ENCODE peak calls at places on chromosomes 6 and 20, in six cellular contexts. One of them, this sample, is unnamed.

GRCh38 chr6:30357678-30358339 is 12.9 kb downstream of the RPP21 start:
- DNase-seq in fibroblast of pulmonary artery: peak; percentile 89
- DNase-seq in stimulated activated CD4-positive, alpha-beta T cell treated with anti-CD3 and anti-CD28 coated beads, Interleukin-12 subunit alpha, Interleukin-12 subunit beta, amount 100 ng/mL, for 48 hours: peak; percentile 19
- DNase-seq in AG09309: peak; percentile 37
- DNase-seq in AG08395: peak; percentile 77
- DNase-seq in activated CD8-positive, alpha-beta memory T cell treated with anti-CD3 and anti-CD28 coated beads, Interleukin-2, amount 10 ng/mL, durations not matched to agents 7 days and 5 days: peak; percentile 62
- DNase-seq in this sample: peak; percentile 84

GRCh38 chr20:25479638-25480037 is 72.2 kb downstream of the GINS1 start:
- DNase-seq in fibroblast of pulmonary artery: no peak
- DNase-seq in stimulated activated CD4-positive, alpha-beta T cell treated with anti-CD3 and anti-CD28 coated beads, Interleukin-12 subunit alpha, Interleukin-12 subunit beta, amount 100 ng/mL, for 48 hours: no peak
- DNase-seq in AG09309: no peak
- DNase-seq in AG08395: no peak
- DNase-seq in activated CD8-positive, alpha-beta memory T cell treated with anti-CD3 and anti-CD28 coated beads, Interleukin-2, amount 10 ng/mL, durations not matched to agents 7 days and 5 days: no peak
- DNase-seq in this sample: no peak

GRCh38 chr6:133807531-133807930 is 81.4 kb upstream of the TCF21 start:
- DNase-seq in fibroblast of pulmonary artery: peak; percentile 73
- DNase-seq in stimulated activated CD4-positive, alpha-beta T cell treated with anti-CD3 and anti-CD28 coated beads, Interleukin-12 subunit alpha, Interleukin-12 subunit beta, amount 100 ng/mL, for 48 hours: no peak
- DNase-seq in AG09309: no peak
- DNase-seq in AG08395: no peak
- DNase-seq in activated CD8-positive, alpha-beta memory T cell treated with anti-CD3 and anti-CD28 coated beads, Interleukin-2, amount 10 ng/mL, durations not matched to agents 7 days and 5 days: no peak
- DNase-seq in this sample: no peak

GRCh38 chr6:33827546-33828451 is 24.0 kb upstream of the MLN start:
- DNase-seq in fibroblast of pulmonary artery: no peak
- DNase-seq in stimulated activated CD4-positive, alpha-beta T cell treated with anti-CD3 and anti-CD28 coated beads, Interleukin-12 subunit alpha, Interleukin-12 subunit beta, amount 100 ng/mL, for 48 hours: no peak
- DNase-seq in AG09309: no peak
- DNase-seq in AG08395: no peak
- DNase-seq in activated CD8-positive, alpha-beta memory T cell treated with anti-CD3 and anti-CD28 coated beads, Interleukin-2, amount 10 ng/mL, durations not matched to agents 7 days and 5 days: no peak
- DNase-seq in this sample: peak; percentile 13

GRCh38 chr6:135722679-135723078 is 128.8 kb upstream of the PDE7B start:
- DNase-seq in fibroblast of pulmonary artery: peak; percentile 67
- DNase-seq in stimulated activated CD4-positive, alpha-beta T cell treated with anti-CD3 and anti-CD28 coated beads, Interleukin-12 subunit alpha, Interleukin-12 subunit beta, amount 100 ng/mL, for 48 hours: no peak
- DNase-seq in AG09309: peak; percentile 52
- DNase-seq in AG08395: peak; percentile 76
- DNase-seq in activated CD8-positive, alpha-beta memory T cell treated with anti-CD3 and anti-CD28 coated beads, Interleukin-2, amount 10 ng/mL, durations not matched to agents 7 days and 5 days: no peak
- DNase-seq in this sample: peak; percentile 97

GRCh38 chr6:7513534-7513933 is 27.9 kb upstream of the DSP start:
- DNase-seq in fibroblast of pulmonary artery: no peak
- DNase-seq in stimulated activated CD4-positive, alpha-beta T cell treated with anti-CD3 and anti-CD28 coated beads, Interleukin-12 subunit alpha, Interleukin-12 subunit beta, amount 100 ng/mL, for 48 hours: no peak
- DNase-seq in AG09309: no peak
- DNase-seq in AG08395: no peak
- DNase-seq in activated CD8-positive, alpha-beta memory T cell treated with anti-CD3 and anti-CD28 coated beads, Interleukin-2, amount 10 ng/mL, durations not matched to agents 7 days and 5 days: no peak
- DNase-seq in this sample: no peak

GRCh38 chr6:66568271-66568670 is 861.2 kb upstream of the EYS start:
- DNase-seq in fibroblast of pulmonary artery: peak; percentile 1
- DNase-seq in stimulated activated CD4-positive, alpha-beta T cell treated with anti-CD3 and anti-CD28 coated beads, Interleukin-12 subunit alpha, Interleukin-12 subunit beta, amount 100 ng/mL, for 48 hours: no peak
- DNase-seq in AG09309: no peak
- DNase-seq in AG08395: no peak
- DNase-seq in activated CD8-positive, alpha-beta memory T cell treated with anti-CD3 and anti-CD28 coated beads, Interleukin-2, amount 10 ng/mL, durations not matched to agents 7 days and 5 days: no peak
- DNase-seq in this sample: no peak

GRCh38 chr6:40983752-40984151 is 55.3 kb downstream of the UNC5CL start:
- DNase-seq in fibroblast of pulmonary artery: no peak
- DNase-seq in stimulated activated CD4-positive, alpha-beta T cell treated with anti-CD3 and anti-CD28 coated beads, Interleukin-12 subunit alpha, Interleukin-12 subunit beta, amount 100 ng/mL, for 48 hours: no peak
- DNase-seq in AG09309: no peak
- DNase-seq in AG08395: no peak
- DNase-seq in activated CD8-positive, alpha-beta memory T cell treated with anti-CD3 and anti-CD28 coated beads, Interleukin-2, amount 10 ng/mL, durations not matched to agents 7 days and 5 days: no peak
- DNase-seq in this sample: no peak

GRCh38 chr20:48482790-48483189 is 345.0 kb downstream of the PREX1 start:
- DNase-seq in fibroblast of pulmonary artery: no peak
- DNase-seq in stimulated activated CD4-positive, alpha-beta T cell treated with anti-CD3 and anti-CD28 coated beads, Interleukin-12 subunit alpha, Interleukin-12 subunit beta, amount 100 ng/mL, for 48 hours: no peak
- DNase-seq in AG09309: no peak
- DNase-seq in AG08395: no peak
- DNase-seq in activated CD8-positive, alpha-beta memory T cell treated with anti-CD3 and anti-CD28 coated beads, Interleukin-2, amount 10 ng/mL, durations not matched to agents 7 days and 5 days: no peak
- DNase-seq in this sample: no peak

GRCh38 chr6:156976144-156977088 is 199.2 kb downstream of the ARID1B start:
- DNase-seq in fibroblast of pulmonary artery: no peak
- DNase-seq in stimulated activated CD4-positive, alpha-beta T cell treated with anti-CD3 and anti-CD28 coated beads, Interleukin-12 subunit alpha, Interleukin-12 subunit beta, amount 100 ng/mL, for 48 hours: no peak
- DNase-seq in AG09309: no peak
- DNase-seq in AG08395: no peak
- DNase-seq in activated CD8-positive, alpha-beta memory T cell treated with anti-CD3 and anti-CD28 coated beads, Interleukin-2, amount 10 ng/mL, durations not matched to agents 7 days and 5 days: no peak
- DNase-seq in this sample: peak; percentile 63

GRCh38 chr6:142045380-142046270 is 87.1 kb upstream of the GJE1 start:
- DNase-seq in fibroblast of pulmonary artery: peak; percentile 72
- DNase-seq in stimulated activated CD4-positive, alpha-beta T cell treated with anti-CD3 and anti-CD28 coated beads, Interleukin-12 subunit alpha, Interleukin-12 subunit beta, amount 100 ng/mL, for 48 hours: no peak
- DNase-seq in AG09309: peak; percentile 51
- DNase-seq in AG08395: peak; percentile 48
- DNase-seq in activated CD8-positive, alpha-beta memory T cell treated with anti-CD3 and anti-CD28 coated beads, Interleukin-2, amount 10 ng/mL, durations not matched to agents 7 days and 5 days: no peak
- DNase-seq in this sample: peak; percentile 76

GRCh38 chr20:19566226-19566960 is 191.7 kb upstream of the RIN2 start:
- DNase-seq in fibroblast of pulmonary artery: peak; percentile 21
- DNase-seq in stimulated activated CD4-positive, alpha-beta T cell treated with anti-CD3 and anti-CD28 coated beads, Interleukin-12 subunit alpha, Interleukin-12 subunit beta, amount 100 ng/mL, for 48 hours: no peak
- DNase-seq in AG09309: peak; percentile 32
- DNase-seq in AG08395: peak; percentile 18
- DNase-seq in activated CD8-positive, alpha-beta memory T cell treated with anti-CD3 and anti-CD28 coated beads, Interleukin-2, amount 10 ng/mL, durations not matched to agents 7 days and 5 days: no peak
- DNase-seq in this sample: no peak

GRCh38 chr6:118812972-118813371 is 81.0 kb upstream of the ASF1A start:
- DNase-seq in fibroblast of pulmonary artery: no peak
- DNase-seq in stimulated activated CD4-positive, alpha-beta T cell treated with anti-CD3 and anti-CD28 coated beads, Interleukin-12 subunit alpha, Interleukin-12 subunit beta, amount 100 ng/mL, for 48 hours: no peak
- DNase-seq in AG09309: no peak
- DNase-seq in AG08395: no peak
- DNase-seq in activated CD8-positive, alpha-beta memory T cell treated with anti-CD3 and anti-CD28 coated beads, Interleukin-2, amount 10 ng/mL, durations not matched to agents 7 days and 5 days: no peak
- DNase-seq in this sample: peak; percentile 52

GRCh38 chr6:18465410-18466154 is 78.4 kb downstream of the RNF144B start:
- DNase-seq in fibroblast of pulmonary artery: no peak
- DNase-seq in stimulated activated CD4-positive, alpha-beta T cell treated with anti-CD3 and anti-CD28 coated beads, Interleukin-12 subunit alpha, Interleukin-12 subunit beta, amount 100 ng/mL, for 48 hours: no peak
- DNase-seq in AG09309: no peak
- DNase-seq in AG08395: no peak
- DNase-seq in activated CD8-positive, alpha-beta memory T cell treated with anti-CD3 and anti-CD28 coated beads, Interleukin-2, amount 10 ng/mL, durations not matched to agents 7 days and 5 days: no peak
- DNase-seq in this sample: no peak

GRCh38 chr6:116611020-116611419 is 5.3 kb upstream of the RSPH4A start:
- DNase-seq in fibroblast of pulmonary artery: no peak
- DNase-seq in stimulated activated CD4-positive, alpha-beta T cell treated with anti-CD3 and anti-CD28 coated beads, Interleukin-12 subunit alpha, Interleukin-12 subunit beta, amount 100 ng/mL, for 48 hours: no peak
- DNase-seq in AG09309: no peak
- DNase-seq in AG08395: no peak
- DNase-seq in activated CD8-positive, alpha-beta memory T cell treated with anti-CD3 and anti-CD28 coated beads, Interleukin-2, amount 10 ng/mL, durations not matched to agents 7 days and 5 days: no peak
- DNase-seq in this sample: no peak